ENCODE peak calls at places on chromosomes 13 and 19, in ten cellular contexts. One of them, this sample, is unnamed.
A peak's percentile ranks its signal among the peaks of the same experiment; 100 is the strongest.

GRCh38 chr19:9362905-9363304 is at the start of gene ZNF177:
- DNase-seq in tibial nerve: no peak
- DNase-seq in BE2C: peak; percentile 73
- DNase-seq in AG09309: no peak
- DNase-seq in ascending aorta: no peak
- DNase-seq in heart right ventricle: no peak
- DNase-seq in left lung: no peak
- DNase-seq in neuronal stem cell: no peak
- DNase-seq in cardiac muscle cell: peak; percentile 8
- DNase-seq in astrocyte of the spinal cord: peak; percentile 9
- DNase-seq in this sample: no peak

GRCh38 chr13:79287994-79288795 is 117.9 kb downstream of the RBM26 start:
- DNase-seq in tibial nerve: no peak
- DNase-seq in BE2C: no peak
- DNase-seq in AG09309: no peak
- DNase-seq in ascending aorta: no peak
- DNase-seq in heart right ventricle: no peak
- DNase-seq in left lung: no peak
- DNase-seq in neuronal stem cell: peak; percentile 26
- DNase-seq in cardiac muscle cell: no peak
- DNase-seq in astrocyte of the spinal cord: no peak
- DNase-seq in this sample: no peak

GRCh38 chr13:32587014-32587773 is 942 bp downstream of the PDS5B start:
- DNase-seq in tibial nerve: peak; percentile 60
- DNase-seq in BE2C: peak; percentile 85
- DNase-seq in AG09309: no peak
- DNase-seq in ascending aorta: no peak
- DNase-seq in heart right ventricle: peak; percentile 74
- DNase-seq in left lung: peak; percentile 84
- DNase-seq in neuronal stem cell: peak; percentile 51
- DNase-seq in cardiac muscle cell: peak; percentile 75
- DNase-seq in astrocyte of the spinal cord: peak; percentile 70
- DNase-seq in this sample: no peak

GRCh38 chr13:23159205-23159586 is 21.6 kb upstream of the SGCG start:
- DNase-seq in tibial nerve: no peak
- DNase-seq in BE2C: peak; percentile 32
- DNase-seq in AG09309: no peak
- DNase-seq in ascending aorta: no peak
- DNase-seq in heart right ventricle: peak; percentile 33
- DNase-seq in left lung: no peak
- DNase-seq in neuronal stem cell: peak; percentile 68
- DNase-seq in cardiac muscle cell: peak; percentile 53
- DNase-seq in astrocyte of the spinal cord: no peak
- DNase-seq in this sample: no peak

GRCh38 chr19:30492581-30492980 is 120.4 kb downstream of the ZNF536 start:
- DNase-seq in tibial nerve: no peak
- DNase-seq in BE2C: no peak
- DNase-seq in AG09309: no peak
- DNase-seq in ascending aorta: no peak
- DNase-seq in heart right ventricle: no peak
- DNase-seq in left lung: no peak
- DNase-seq in neuronal stem cell: no peak
- DNase-seq in cardiac muscle cell: no peak
- DNase-seq in astrocyte of the spinal cord: no peak
- DNase-seq in this sample: no peak

GRCh38 chr13:77544365-77544764 is 8.9 kb downstream of the SCEL start:
- DNase-seq in tibial nerve: peak; percentile 25
- DNase-seq in BE2C: peak; percentile 71
- DNase-seq in AG09309: no peak
- DNase-seq in ascending aorta: no peak
- DNase-seq in heart right ventricle: peak; percentile 84
- DNase-seq in left lung: peak; percentile 37
- DNase-seq in neuronal stem cell: no peak
- DNase-seq in cardiac muscle cell: peak; percentile 85
- DNase-seq in astrocyte of the spinal cord: peak; percentile 74
- DNase-seq in this sample: no peak

GRCh38 chr13:110832531-110832930 is 82.3 kb downstream of the ANKRD10 start:
- DNase-seq in tibial nerve: no peak
- DNase-seq in BE2C: no peak
- DNase-seq in AG09309: no peak
- DNase-seq in ascending aorta: no peak
- DNase-seq in heart right ventricle: no peak
- DNase-seq in left lung: no peak
- DNase-seq in neuronal stem cell: no peak
- DNase-seq in cardiac muscle cell: no peak
- DNase-seq in astrocyte of the spinal cord: no peak
- DNase-seq in this sample: no peak

GRCh38 chr19:39166571-39167391 is 30.0 kb upstream of the NCCRP1 start:
- DNase-seq in tibial nerve: no peak
- DNase-seq in BE2C: peak; percentile 94
- DNase-seq in AG09309: no peak
- DNase-seq in ascending aorta: no peak
- DNase-seq in heart right ventricle: peak; percentile 71
- DNase-seq in left lung: peak; percentile 88
- DNase-seq in neuronal stem cell: no peak
- DNase-seq in cardiac muscle cell: no peak
- DNase-seq in astrocyte of the spinal cord: no peak
- DNase-seq in this sample: no peak

GRCh38 chr13:29538625-29538976 is 56.9 kb downstream of the SLC7A1 start:
- DNase-seq in tibial nerve: no peak
- DNase-seq in BE2C: no peak
- DNase-seq in AG09309: no peak
- DNase-seq in ascending aorta: no peak
- DNase-seq in heart right ventricle: no peak
- DNase-seq in left lung: no peak
- DNase-seq in neuronal stem cell: no peak
- DNase-seq in cardiac muscle cell: no peak
- DNase-seq in astrocyte of the spinal cord: no peak
- DNase-seq in this sample: no peak

GRCh38 chr19:3585301-3586123 is at the start of gene GIPC3:
- DNase-seq in tibial nerve: no peak
- DNase-seq in BE2C: no peak
- DNase-seq in AG09309: no peak
- DNase-seq in ascending aorta: no peak
- DNase-seq in heart right ventricle: no peak
- DNase-seq in left lung: no peak
- DNase-seq in neuronal stem cell: no peak
- DNase-seq in cardiac muscle cell: no peak
- DNase-seq in astrocyte of the spinal cord: no peak
- DNase-seq in this sample: no peak

GRCh38 chr13:23380534-23380933 is 53.0 kb downstream of the SACS start:
- DNase-seq in tibial nerve: no peak
- DNase-seq in BE2C: no peak
- DNase-seq in AG09309: no peak
- DNase-seq in ascending aorta: no peak
- DNase-seq in heart right ventricle: no peak
- DNase-seq in left lung: no peak
- DNase-seq in neuronal stem cell: no peak
- DNase-seq in cardiac muscle cell: peak; percentile 76
- DNase-seq in astrocyte of the spinal cord: no peak
- DNase-seq in this sample: no peak

GRCh38 chr13:25948910-25949309 is 102.9 kb downstream of the SHISA2 start:
- DNase-seq in tibial nerve: no peak
- DNase-seq in BE2C: no peak
- DNase-seq in AG09309: no peak
- DNase-seq in ascending aorta: no peak
- DNase-seq in heart right ventricle: no peak
- DNase-seq in left lung: no peak
- DNase-seq in neuronal stem cell: no peak
- DNase-seq in cardiac muscle cell: no peak
- DNase-seq in astrocyte of the spinal cord: peak; percentile 9
- DNase-seq in this sample: no peak

GRCh38 chr13:30091691-30092090 is 215.7 kb downstream of the KATNAL1 start:
- DNase-seq in tibial nerve: no peak
- DNase-seq in BE2C: no peak
- DNase-seq in AG09309: no peak
- DNase-seq in ascending aorta: no peak
- DNase-seq in heart right ventricle: no peak
- DNase-seq in left lung: peak; percentile 51
- DNase-seq in neuronal stem cell: no peak
- DNase-seq in cardiac muscle cell: no peak
- DNase-seq in astrocyte of the spinal cord: no peak
- DNase-seq in this sample: no peak

GRCh38 chr13:83780201-83780600 is 102.1 kb downstream of the SLITRK1 start:
- DNase-seq in tibial nerve: no peak
- DNase-seq in BE2C: peak; percentile 33
- DNase-seq in AG09309: no peak
- DNase-seq in ascending aorta: no peak
- DNase-seq in heart right ventricle: no peak
- DNase-seq in left lung: no peak
- DNase-seq in neuronal stem cell: no peak
- DNase-seq in cardiac muscle cell: peak; percentile 63
- DNase-seq in astrocyte of the spinal cord: peak; percentile 16
- DNase-seq in this sample: no peak

GRCh38 chr13:19888799-19889198 is 25.4 kb upstream of the ZMYM5 start:
- DNase-seq in tibial nerve: no peak
- DNase-seq in BE2C: no peak
- DNase-seq in AG09309: no peak
- DNase-seq in ascending aorta: no peak
- DNase-seq in heart right ventricle: no peak
- DNase-seq in left lung: no peak
- DNase-seq in neuronal stem cell: no peak
- DNase-seq in cardiac muscle cell: peak; percentile 48
- DNase-seq in astrocyte of the spinal cord: peak; percentile 38
- DNase-seq in this sample: no peak

GRCh38 chr19:55695511-55696290 is 20.7 kb downstream of the EPN1 start:
- DNase-seq in tibial nerve: no peak
- DNase-seq in BE2C: no peak
- DNase-seq in AG09309: no peak
- DNase-seq in ascending aorta: no peak
- DNase-seq in heart right ventricle: no peak
- DNase-seq in left lung: no peak
- DNase-seq in neuronal stem cell: no peak
- DNase-seq in cardiac muscle cell: no peak
- DNase-seq in astrocyte of the spinal cord: no peak
- DNase-seq in this sample: no peak

GRCh38 chr19:1925544-1925943 is 15.4 kb upstream of the CSNK1G2 start:
- DNase-seq in tibial nerve: no peak
- DNase-seq in BE2C: no peak
- DNase-seq in AG09309: no peak
- DNase-seq in ascending aorta: no peak
- DNase-seq in heart right ventricle: no peak
- DNase-seq in left lung: no peak
- DNase-seq in neuronal stem cell: no peak
- DNase-seq in cardiac muscle cell: no peak
- DNase-seq in astrocyte of the spinal cord: no peak
- DNase-seq in this sample: no peak

GRCh38 chr13:112242777-112243176 is 133.4 kb upstream of the SPACA7 start:
- DNase-seq in tibial nerve: no peak
- DNase-seq in BE2C: no peak
- DNase-seq in AG09309: no peak
- DNase-seq in ascending aorta: no peak
- DNase-seq in heart right ventricle: no peak
- DNase-seq in left lung: no peak
- DNase-seq in neuronal stem cell: no peak
- DNase-seq in cardiac muscle cell: no peak
- DNase-seq in astrocyte of the spinal cord: no peak
- DNase-seq in this sample: no peak

GRCh38 chr13:48223016-48223385 is 10.0 kb upstream of the ITM2B start:
- DNase-seq in tibial nerve: no peak
- DNase-seq in BE2C: no peak
- DNase-seq in AG09309: no peak
- DNase-seq in ascending aorta: no peak
- DNase-seq in heart right ventricle: no peak
- DNase-seq in left lung: no peak
- DNase-seq in neuronal stem cell: no peak
- DNase-seq in cardiac muscle cell: no peak
- DNase-seq in astrocyte of the spinal cord: no peak
- DNase-seq in this sample: no peak
- H3K4me3 ChIP-seq in tibial nerve: peak overlapping the region; percentile 18
- H3K4me3 ChIP-seq in BE2C: no peak overlapping the region
- H3K4me3 ChIP-seq in AG09309: no peak overlapping the region
- H3K4me3 ChIP-seq in ascending aorta: peak overlapping the region; percentile 57
- H3K4me3 ChIP-seq in heart right ventricle: peak overlapping the region; percentile 44
- H3K4me3 ChIP-seq in left lung: no peak overlapping the region
- H3K4me3 ChIP-seq in neuronal stem cell: no peak overlapping the region
- H3K4me3 ChIP-seq in cardiac muscle cell: no peak overlapping the region
- H3K4me3 ChIP-seq in astrocyte of the spinal cord: no peak overlapping the region
- H3K4me3 ChIP-seq in this sample: no peak overlapping the region

DNA sequence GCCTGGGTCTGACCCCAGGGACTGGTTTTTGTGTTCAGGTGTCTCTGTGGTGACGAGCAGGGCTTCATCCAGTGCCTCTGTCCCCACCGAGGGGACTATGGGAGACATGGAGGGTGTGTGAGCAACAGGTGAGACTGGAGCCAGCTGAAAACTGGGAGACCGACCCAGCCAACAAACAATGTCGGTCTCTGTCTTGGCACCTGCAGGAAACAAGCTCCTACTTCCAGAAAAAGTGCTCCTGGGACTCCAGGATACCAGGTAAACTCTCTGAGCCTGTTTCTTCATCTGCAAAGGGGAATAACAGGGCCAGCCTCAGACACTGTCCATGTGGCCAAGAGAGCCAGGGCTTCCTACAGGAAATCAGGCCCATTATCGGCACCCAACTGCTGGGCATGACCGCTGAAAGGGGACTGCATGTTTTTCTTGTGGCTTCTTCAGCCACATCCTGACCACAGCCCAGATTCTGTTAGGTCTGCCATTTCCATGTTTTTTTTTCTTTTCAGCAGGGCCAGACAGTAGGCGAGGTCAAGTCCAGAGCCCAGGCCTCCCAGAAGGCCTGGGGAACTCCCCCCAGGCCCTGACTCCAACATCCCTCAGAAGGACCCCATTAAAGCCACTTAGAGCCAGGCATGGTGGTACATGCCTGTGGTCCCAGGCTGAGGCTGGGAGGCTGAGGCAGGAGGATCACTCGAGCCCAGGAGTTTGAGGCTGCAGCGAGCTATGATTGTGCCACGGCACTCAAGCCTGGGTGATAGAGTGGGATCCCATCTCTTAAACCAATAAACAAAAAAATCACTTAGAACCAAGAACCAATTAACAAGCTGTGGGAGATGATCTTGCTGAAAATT is 833 bp upstream of the BST2 start:
- DNase-seq in tibial nerve: no peak
- DNase-seq in BE2C: no peak
- DNase-seq in AG09309: no peak
- DNase-seq in ascending aorta: no peak
- DNase-seq in heart right ventricle: no peak
- DNase-seq in left lung: no peak
- DNase-seq in neuronal stem cell: no peak
- DNase-seq in cardiac muscle cell: peak; percentile 52
- DNase-seq in astrocyte of the spinal cord: peak; percentile 86
- DNase-seq in this sample: no peak
- H3K4me3 ChIP-seq in tibial nerve: peak overlapping the region; percentile 27
- H3K4me3 ChIP-seq in BE2C: no peak overlapping the region
- H3K4me3 ChIP-seq in AG09309: no peak overlapping the region
- H3K4me3 ChIP-seq in ascending aorta: peak overlapping the region; percentile 67
- H3K4me3 ChIP-seq in heart right ventricle: peak overlapping the region; percentile 65
- H3K4me3 ChIP-seq in left lung: peak overlapping the region; percentile 10
- H3K4me3 ChIP-seq in neuronal stem cell: no peak overlapping the region
- H3K4me3 ChIP-seq in cardiac muscle cell: no peak overlapping the region
- H3K4me3 ChIP-seq in astrocyte of the spinal cord: no peak overlapping the region
- H3K4me3 ChIP-seq in this sample: no peak overlapping the region

GRCh38 chr13:43360196-43360595 is 336.8 kb downstream of the DNAJC15 start:
- DNase-seq in tibial nerve: no peak
- DNase-seq in BE2C: no peak
- DNase-seq in AG09309: no peak
- DNase-seq in ascending aorta: no peak
- DNase-seq in heart right ventricle: no peak
- DNase-seq in left lung: no peak
- DNase-seq in neuronal stem cell: no peak
- DNase-seq in cardiac muscle cell: peak; percentile 68
- DNase-seq in astrocyte of the spinal cord: no peak
- DNase-seq in this sample: no peak
- H3K4me3 ChIP-seq in tibial nerve: no peak overlapping the region
- H3K4me3 ChIP-seq in BE2C: no peak overlapping the region
- H3K4me3 ChIP-seq in AG09309: no peak overlapping the region
- H3K4me3 ChIP-seq in ascending aorta: no peak overlapping the region
- H3K4me3 ChIP-seq in heart right ventricle: no peak overlapping the region
- H3K4me3 ChIP-seq in left lung: no peak overlapping the region
- H3K4me3 ChIP-seq in neuronal stem cell: no peak overlapping the region
- H3K4me3 ChIP-seq in cardiac muscle cell: no peak overlapping the region
- H3K4me3 ChIP-seq in astrocyte of the spinal cord: no peak overlapping the region
- H3K4me3 ChIP-seq in this sample: no peak overlapping the region

GRCh38 chr19:16068696-16069259 is 7.5 kb upstream of the TPM4 start:
- DNase-seq in tibial nerve: no peak
- DNase-seq in BE2C: no peak
- DNase-seq in AG09309: no peak
- DNase-seq in ascending aorta: no peak
- DNase-seq in heart right ventricle: no peak
- DNase-seq in left lung: no peak
- DNase-seq in neuronal stem cell: no peak
- DNase-seq in cardiac muscle cell: no peak
- DNase-seq in astrocyte of the spinal cord: no peak
- DNase-seq in this sample: no peak
- H3K4me3 ChIP-seq in tibial nerve: no peak overlapping the region
- H3K4me3 ChIP-seq in BE2C: no peak overlapping the region
- H3K4me3 ChIP-seq in AG09309: peak overlapping the region; percentile 30
- H3K4me3 ChIP-seq in ascending aorta: peak overlapping the region; percentile 80
- H3K4me3 ChIP-seq in heart right ventricle: peak overlapping the region; percentile 6
- H3K4me3 ChIP-seq in left lung: no peak overlapping the region
- H3K4me3 ChIP-seq in neuronal stem cell: no peak overlapping the region
- H3K4me3 ChIP-seq in cardiac muscle cell: no peak overlapping the region
- H3K4me3 ChIP-seq in astrocyte of the spinal cord: peak overlapping the region; percentile 36
- H3K4me3 ChIP-seq in this sample: no peak overlapping the region